ENCODE peak calls at places on chromosomes 4 and X, in nine cellular contexts. D is A549; T is tibial artery; L is foreskin keratinocyte; J is OCI-LY7; C is astrocyte; Q is uterus; I is fibroblast of lung; E is CD4-positive, alpha-beta T cell. Z is an unnamed sample.

GRCh38 chrX:131746491-131746968 is 202.7 kb downstream of the OR13H1 start:
- DNase-seq in D (peak), T (no peak), L (no peak), J (peak), C (peak), Q (peak), I (peak), E (peak), Z (no peak)

GRCh38 chrX:119622356-119623232 is 16.4 kb upstream of the NKRF start:
- DNase-seq in D (no peak), T (peak), L (no peak), J (no peak), C (peak), Q (no peak), I (peak), E (no peak), Z (no peak)

GRCh38 chr4:84235131-84235530 is 264.0 kb downstream of the NKX6-1 start:
- DNase-seq in D (no peak), T (no peak), L (no peak), J (no peak), C (no peak), Q (no peak), I (no peak), E (no peak), Z (no peak)

GRCh38 chr4:161457311-161457710 is 706.5 kb downstream of the FSTL5 start:
- DNase-seq in D (no peak), T (no peak), L (no peak), J (no peak), C (peak), Q (no peak), I (peak), E (no peak), Z (no peak)

GRCh38 chr4:88008133-88008621 is 742 bp downstream of the PKD2 start:
- DNase-seq in D (peak), T (peak), L (no peak), J (peak), C (peak), Q (peak), I (peak), E (no peak), Z (no peak)

GRCh38 chr4:32025840-32026459 is 1305.8 kb downstream of the PCDH7 start:
- DNase-seq in D (peak), T (no peak), L (peak), J (no peak), C (peak), Q (no peak), I (peak), E (no peak), Z (no peak)

GRCh38 chr4:155419266-155419665 is 42.5 kb upstream of the MAP9 start:
- DNase-seq in D (no peak), T (no peak), L (no peak), J (no peak), C (no peak), Q (no peak), I (peak), E (no peak), Z (no peak)

GRCh38 chr4:78298618-78299017 is 241.5 kb downstream of the FRAS1 start:
- DNase-seq in D (no peak), T (no peak), L (peak), J (no peak), C (peak), Q (no peak), I (peak), E (no peak), Z (no peak)

GRCh38 chr4:164383187-164384181 is 370.4 kb upstream of the SMIM31 start:
- DNase-seq in D (peak), T (peak), L (no peak), J (no peak), C (peak), Q (peak), I (peak), E (no peak), Z (no peak)

GRCh38 chr4:22473268-22473667 is 42.6 kb downstream of the ADGRA3 start:
- DNase-seq in D (no peak), T (no peak), L (no peak), J (no peak), C (peak), Q (no peak), I (peak), E (no peak), Z (no peak)

GRCh38 chr4:153553820-153554173 is 87.6 kb downstream of the TMEM131L start:
- DNase-seq in D (no peak), T (no peak), L (no peak), J (no peak), C (no peak), Q (no peak), I (no peak), E (no peak), Z (no peak)

GRCh38 chr4:8355306-8355705 is 85.2 kb downstream of the ACOX3 start:
- DNase-seq in D (no peak), T (no peak), L (peak), J (no peak), C (peak), Q (no peak), I (peak), E (no peak), Z (no peak)

GRCh38 chr4:7553280-7553679 is 118.5 kb upstream of the PSAPL1 start:
- DNase-seq in D (no peak), T (no peak), L (no peak), J (no peak), C (no peak), Q (no peak), I (no peak), E (no peak), Z (no peak)

GRCh38 chrX:24339911-24340310 is 20.5 kb upstream of the SUPT20HL1 start:
- DNase-seq in D (no peak), T (no peak), L (no peak), J (no peak), C (no peak), Q (no peak), I (no peak), E (no peak), Z (no peak)

GRCh38 chrX:154412468-154412867 is 1.1 kb downstream of the TAFAZZIN start:
- DNase-seq in D (no peak), T (no peak), L (no peak), J (peak), C (no peak), Q (no peak), I (no peak), E (no peak), Z (no peak)

GRCh38 chrX:41449615-41450014 is 2.5 kb downstream of the NYX start:
- DNase-seq in D (no peak), T (no peak), L (no peak), J (peak), C (peak), Q (no peak), I (peak), E (no peak), Z (no peak)

GRCh38 chr4:39426728-39427127 is 20.0 kb downstream of the KLB start:
- DNase-seq in D (no peak), T (no peak), L (no peak), J (no peak), C (no peak), Q (no peak), I (no peak), E (no peak), Z (no peak)

GRCh38 chr4:39429476-39430310 is 23.0 kb downstream of the KLB start:
- DNase-seq in D (no peak), T (no peak), L (no peak), J (no peak), C (no peak), Q (no peak), I (no peak), E (no peak), Z (no peak)

GRCh38 chr4:39422247-39422646 is 15.5 kb downstream of the KLB start:
- DNase-seq in D (no peak), T (no peak), L (no peak), J (no peak), C (no peak), Q (no peak), I (no peak), E (no peak), Z (no peak)

GRCh38 chr4:39427477-39428119 is 20.9 kb downstream of the KLB start:
- DNase-seq in D (no peak), T (no peak), L (peak), J (no peak), C (no peak), Q (no peak), I (no peak), E (no peak), Z (no peak)
- TF ChIP-seq CTCF in D (no peak), T (no peak), L (no peak), J (no peak), C (no peak), Q (no peak), I (no peak), E (no peak), Z (no peak)

DNA sequence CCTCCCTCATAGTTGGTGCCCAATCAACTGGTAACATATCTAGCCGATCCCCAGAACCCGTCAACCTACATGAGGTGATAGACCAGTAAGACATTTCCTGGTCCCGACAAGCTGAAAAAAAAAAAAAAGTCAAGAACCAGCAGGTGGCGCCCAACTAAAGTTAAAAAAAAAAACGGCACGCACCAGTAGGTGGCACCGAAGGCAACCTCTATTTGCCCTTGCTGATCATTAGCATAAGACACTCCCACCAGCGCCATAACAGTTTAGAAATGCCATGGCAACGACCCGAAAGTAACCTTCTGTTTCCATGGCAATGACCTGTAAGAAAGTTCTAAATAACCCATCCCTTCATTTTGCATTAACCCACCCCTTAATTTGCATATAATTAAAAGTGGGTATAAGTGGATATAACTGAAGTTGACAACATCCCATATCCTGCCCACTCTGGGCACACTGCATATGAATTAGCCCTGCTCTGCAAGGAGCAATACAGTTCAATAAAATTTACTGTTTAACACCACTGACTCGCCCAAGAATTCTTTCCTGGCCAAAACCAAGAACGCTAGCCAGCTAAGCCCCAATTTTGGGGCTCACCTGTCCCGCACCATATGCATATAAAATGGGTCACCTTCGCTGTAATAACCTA is 83.9 kb upstream of the SPANXB1 start:
- DNase-seq in D (peak), T (no peak), L (peak), J (peak), C (peak), Q (no peak), I (peak), E (no peak), Z (no peak)
- TF ChIP-seq CTCF in D (peak), T (peak), L (peak), J (peak), C (peak), Q (no peak), I (peak), E (no peak), Z (peak)

DNA sequence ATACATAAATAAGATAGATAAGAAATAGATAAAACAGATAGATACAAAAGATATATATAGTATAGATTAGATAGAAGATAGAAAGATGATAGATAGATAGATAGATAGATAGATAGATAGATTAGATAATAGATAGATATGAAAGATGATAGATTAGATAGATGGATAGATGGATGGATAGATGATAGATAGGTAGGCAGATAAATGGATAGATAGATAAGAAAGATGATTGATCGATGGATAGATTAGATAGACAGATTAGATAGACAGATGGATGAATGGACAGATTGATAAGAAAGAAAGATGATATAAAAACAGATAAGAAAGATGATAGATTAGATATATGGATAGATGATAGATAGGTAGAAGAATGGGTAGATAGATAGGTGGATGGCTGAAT is 90.3 kb downstream of the SMIM20 start:
- DNase-seq in D (no peak), T (no peak), L (no peak), J (no peak), C (no peak), Q (no peak), I (no peak), E (no peak), Z (no peak)
- TF ChIP-seq CTCF in D (no peak), T (no peak), L (no peak), J (no peak), C (no peak), Q (no peak), I (no peak), E (no peak), Z (no peak)

GRCh38 chr4:140423106-140423505 is 4.3 kb downstream of the CLGN start:
- DNase-seq in D (no peak), T (no peak), L (no peak), J (no peak), C (peak), Q (no peak), I (peak), E (no peak), Z (no peak)

GRCh38 chr4:140427919-140428471 is 547 bp upstream of the CLGN start:
- DNase-seq in D (peak), T (no peak), L (no peak), J (peak), C (no peak), Q (no peak), I (no peak), E (no peak), Z (no peak)

GRCh38 chr4:140426610-140427103 is 791 bp downstream of the CLGN start:
- DNase-seq in D (no peak), T (no peak), L (no peak), J (peak), C (no peak), Q (no peak), I (no peak), E (no peak), Z (peak)

DNA sequence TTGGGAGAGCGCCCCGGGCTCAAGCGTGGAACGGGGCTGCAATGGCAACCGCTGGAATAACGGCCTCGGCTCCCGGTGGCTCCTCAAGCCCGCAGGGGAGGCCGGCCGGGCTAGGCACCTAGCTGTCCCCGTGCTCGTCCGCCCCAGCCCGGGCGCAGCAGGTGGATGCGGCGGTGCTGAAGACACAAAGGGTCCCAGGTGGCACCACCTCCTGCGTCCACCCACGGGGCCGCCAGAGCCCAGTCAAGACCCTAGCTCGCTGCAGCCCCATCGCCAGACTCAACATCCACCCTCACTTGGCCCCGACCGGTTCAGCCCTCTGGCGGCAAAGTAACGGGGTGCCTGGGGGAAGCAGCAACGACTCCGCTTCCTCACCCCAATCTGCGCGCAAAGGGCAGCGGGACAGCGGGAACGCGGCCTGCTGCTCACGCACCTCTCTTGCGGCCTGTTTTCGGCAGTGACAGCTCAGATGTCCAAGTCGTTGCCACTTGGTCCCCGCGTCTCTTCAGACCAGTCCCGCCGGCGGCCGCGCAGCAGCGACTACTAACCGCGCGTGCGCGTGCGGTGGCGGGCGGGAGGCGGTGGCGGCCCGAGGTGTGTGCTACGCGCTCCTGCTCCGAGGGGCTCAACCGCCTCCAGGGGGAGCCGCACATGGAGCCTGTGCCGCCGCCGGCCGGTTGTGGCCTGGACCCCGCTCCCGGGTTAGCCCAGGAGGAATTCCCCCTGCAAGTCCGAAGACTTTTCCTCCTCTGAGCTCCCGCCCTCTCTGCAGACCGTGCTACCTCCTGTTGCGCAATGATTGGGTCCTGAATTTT is at the start of gene CLGN:
- DNase-seq in D (peak), T (peak), L (no peak), J (peak), C (peak), Q (peak), I (peak), E (peak), Z (peak)
- TF ChIP-seq CTCF in D (peak), T (no peak), L (peak), J (peak), C (no peak), Q (peak), I (peak), E (peak), Z (peak)

GRCh38 chrX:51641421-51642021 is 22.8 kb upstream of the CENPVL3 start:
- DNase-seq in D (peak), T (no peak), L (no peak), J (peak), C (peak), Q (no peak), I (peak), E (no peak), Z (no peak)
- TF ChIP-seq CTCF in D (peak), T (no peak), L (peak), J (peak), C (peak), Q (no peak), I (peak), E (peak), Z (peak)